ENCODE peak calls at places on chromosomes 6 and 20, in ten cellular contexts. T is HT-29; Y is ELR; H is head of caudate nucleus; L is T-helper 9 cell; N is activated naive CD4-positive, alpha-beta T cell treated with anti-CD3 and anti-CD28 coated beads, Interleukin-2, amount 50 U/mL, for 72 hours; F is iris pigment epithelial cell; R is mammary epithelial cell; I is cardiac fibroblast; B is MV-4-11. S is an unnamed sample.

GRCh38 chr20:21101453-21102251 is 4.5 kb downstream of the LINC00237 start:
- DNase-seq in T (no peak), Y (no peak), H (peak; percentile 46), L (no peak), N (no peak), F (no peak), R (no peak), I (no peak), B (no peak), S (peak; percentile 45)

GRCh38 chr20:59723607-59724456 is 119.5 kb downstream of the PHACTR3 start:
- DNase-seq in T (no peak), Y (no peak), H (peak; percentile 5), L (no peak), N (no peak), F (peak; percentile 1), R (peak; percentile 46), I (peak; percentile 2), B (peak; percentile 51), S (peak; percentile 64)

GRCh38 chr6:33686981-33687975 is 24.2 kb downstream of the UQCC2 start:
- DNase-seq in T (no peak), Y (no peak), H (no peak), L (no peak), N (no peak), F (no peak), R (no peak), I (no peak), B (no peak), S (no peak)

GRCh38 chr20:13517801-13518200 is 120.9 kb downstream of the TASP1 start:
- DNase-seq in T (no peak), Y (no peak), H (no peak), L (no peak), N (no peak), F (no peak), R (no peak), I (no peak), B (no peak), S (no peak)

GRCh38 chr6:16965679-16966078 is 136.2 kb upstream of the STMND1 start:
- DNase-seq in T (no peak), Y (peak; percentile 6), H (no peak), L (no peak), N (no peak), F (no peak), R (no peak), I (no peak), B (no peak), S (no peak)

GRCh38 chr6:14924126-14925024 is 321.5 kb upstream of the JARID2 start:
- DNase-seq in T (no peak), Y (no peak), H (no peak), L (no peak), N (no peak), F (peak; percentile 5), R (no peak), I (no peak), B (no peak), S (no peak)

GRCh38 chr20:35626386-35627001 is 10.9 kb downstream of the SPAG4 start:
- DNase-seq in T (no peak), Y (no peak), H (peak; percentile 6), L (no peak), N (peak; percentile 26), F (no peak), R (no peak), I (no peak), B (no peak), S (no peak)

GRCh38 chr6:168024951-168025510 is 27.6 kb downstream of the KIF25 start:
- DNase-seq in T (no peak), Y (no peak), H (no peak), L (no peak), N (no peak), F (no peak), R (no peak), I (no peak), B (no peak), S (no peak)

GRCh38 chr6:4687989-4688947 is 87.9 kb upstream of the CDYL start:
- DNase-seq in T (peak; percentile 59), Y (peak; percentile 90), H (peak; percentile 21), L (no peak), N (no peak), F (peak; percentile 90), R (peak; percentile 82), I (peak; percentile 89), B (peak; percentile 63), S (peak; percentile 80)

GRCh38 chr6:52049252-52050050 is 38.0 kb downstream of the PKHD1 start:
- DNase-seq in T (peak; percentile 77), Y (peak; percentile 52), H (no peak), L (no peak), N (no peak), F (peak; percentile 42), R (peak; percentile 13), I (peak; percentile 59), B (peak; percentile 10), S (no peak)